ENCODE peak calls at places on chromosomes 1 and 21, in ten cellular contexts. Z, V, X, Y, P, C, R, D, M and L are unnamed samples.

GRCh38 chr1:14742181-14742980 is 143.9 kb downstream of the KAZN start:
- DNase-seq in Z (no peak), V (no peak), X (no peak), Y (no peak), P (no peak), C (peak; percentile 96), R (peak; percentile 62), D (no peak), M (no peak), L (peak; percentile 92)

GRCh38 chr1:183019860-183020259 is 3.4 kb upstream of the LAMC1 start:
- DNase-seq in Z (no peak), V (peak; percentile 70), X (no peak), Y (no peak), P (no peak), C (peak; percentile 65), R (no peak), D (no peak), M (no peak), L (no peak)

GRCh38 chr1:31701137-31701736 is 2.6 kb downstream of the COL16A1 start:
- DNase-seq in Z (peak; percentile 99), V (peak; percentile 77), X (peak; percentile 98), Y (peak; percentile 91), P (peak; percentile 80), C (peak; percentile 96), R (no peak), D (peak; percentile 58), M (no peak), L (peak; percentile 77)

GRCh38 chr1:19229229-19229628 is 19.2 kb upstream of the UBR4 start:
- DNase-seq in Z (no peak), V (no peak), X (no peak), Y (no peak), P (no peak), C (no peak), R (no peak), D (no peak), M (no peak), L (no peak)

GRCh38 chr1:159190441-159190840 is 14.2 kb upstream of the ACKR1 start:
- DNase-seq in Z (no peak), V (no peak), X (no peak), Y (no peak), P (no peak), C (no peak), R (no peak), D (no peak), M (no peak), L (no peak)

GRCh38 chr1:200771625-200772555 is 33.2 kb downstream of the CAMSAP2 start:
- DNase-seq in Z (no peak), V (no peak), X (no peak), Y (no peak), P (no peak), C (peak; percentile 91), R (no peak), D (no peak), M (no peak), L (no peak)

GRCh38 chr21:41091561-41091960 is 76.4 kb upstream of the BACE2 start:
- DNase-seq in Z (no peak), V (no peak), X (no peak), Y (no peak), P (no peak), C (no peak), R (no peak), D (no peak), M (no peak), L (no peak)

GRCh38 chr1:60129916-60130315 is 56.3 kb upstream of the C1orf87 start:
- DNase-seq in Z (no peak), V (no peak), X (no peak), Y (no peak), P (no peak), C (no peak), R (no peak), D (no peak), M (no peak), L (no peak)

DNA sequence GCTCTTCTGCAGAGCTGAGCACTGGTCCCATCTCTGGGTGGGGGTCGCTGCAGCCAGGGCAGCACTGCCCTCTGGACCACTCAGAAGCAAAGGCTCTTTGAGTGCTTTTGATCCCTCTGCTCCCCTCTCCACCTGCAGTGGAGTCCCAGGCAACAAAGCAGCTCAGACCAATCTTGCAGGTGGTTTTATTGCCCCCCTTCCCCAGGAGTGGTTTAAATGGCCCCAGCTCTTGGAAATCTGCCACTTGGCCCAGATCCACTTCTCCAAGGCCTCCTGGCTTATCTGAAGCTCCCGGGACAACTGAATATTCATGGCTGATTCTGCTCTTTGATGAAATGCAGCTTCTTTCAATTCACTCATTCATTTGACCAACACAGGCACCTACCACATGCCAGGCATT is 2.7 kb downstream of the STUM start:
- DNase-seq in Z (no peak), V (no peak), X (no peak), Y (no peak), P (no peak), C (no peak), R (no peak), D (no peak), M (no peak), L (no peak)
- H3K36me3 ChIP-seq in Z (no peaks in the 10 kb centered on the region), V (no peaks in the 10 kb centered on the region), X (no peaks in the 10 kb centered on the region), Y (no peaks in the 10 kb centered on the region), P (no peaks in the 10 kb centered on the region), C (no peaks in the 10 kb centered on the region), R (no peaks in the 10 kb centered on the region), D (no peaks in the 10 kb centered on the region), M (no peaks in the 10 kb centered on the region), L (no peaks in the 10 kb centered on the region)

GRCh38 chr1:21067551-21068227 is 109.0 kb downstream of the EIF4G3 start:
- DNase-seq in Z (no peak), V (no peak), X (no peak), Y (no peak), P (no peak), C (no peak), R (no peak), D (no peak), M (no peak), L (no peak)

GRCh38 chr1:21077085-21077484 is 99.6 kb downstream of the EIF4G3 start:
- DNase-seq in Z (no peak), V (no peak), X (peak; percentile 39), Y (no peak), P (no peak), C (peak; percentile 28), R (no peak), D (no peak), M (no peak), L (no peak)

GRCh38 chr1:21068937-21069336 is 107.8 kb downstream of the EIF4G3 start:
- DNase-seq in Z (no peak), V (no peak), X (no peak), Y (no peak), P (no peak), C (no peak), R (no peak), D (no peak), M (no peak), L (no peak)

GRCh38 chr1:21069549-21069948 is 107.1 kb downstream of the EIF4G3 start:
- DNase-seq in Z (no peak), V (no peak), X (no peak), Y (no peak), P (no peak), C (no peak), R (no peak), D (no peak), M (no peak), L (no peak)

GRCh38 chr1:21072721-21073120 is 104.0 kb downstream of the EIF4G3 start:
- DNase-seq in Z (no peak), V (no peak), X (no peak), Y (no peak), P (no peak), C (no peak), R (no peak), D (no peak), M (no peak), L (no peak)
- TF ChIP-seq CTCF in Z (no peak), V (no peak), X (no peak), Y (no peak), P (no peak), C (no peak), R (no peak), D (no peak), M (no peak), L (no peak)

GRCh38 chr1:115668579-115668978 is 26.8 kb downstream of the VANGL1 start:
- DNase-seq in Z (no peak), V (no peak), X (no peak), Y (no peak), P (peak; percentile 25), C (peak; percentile 60), R (no peak), D (no peak), M (no peak), L (no peak)

GRCh38 chr1:115666206-115666605 is 24.4 kb downstream of the VANGL1 start:
- DNase-seq in Z (no peak), V (no peak), X (no peak), Y (no peak), P (no peak), C (no peak), R (no peak), D (no peak), M (no peak), L (no peak)

GRCh38 chr1:115665746-115666145 is 24.0 kb downstream of the VANGL1 start:
- DNase-seq in Z (no peak), V (no peak), X (no peak), Y (no peak), P (no peak), C (no peak), R (no peak), D (no peak), M (no peak), L (no peak)

GRCh38 chr1:115666702-115667101 is 24.9 kb downstream of the VANGL1 start:
- DNase-seq in Z (no peak), V (peak; percentile 80), X (no peak), Y (no peak), P (no peak), C (no peak), R (no peak), D (no peak), M (no peak), L (no peak)

GRCh38 chr1:115665319-115665718 is 23.5 kb downstream of the VANGL1 start:
- DNase-seq in Z (no peak), V (peak; percentile 48), X (no peak), Y (no peak), P (no peak), C (peak; percentile 96), R (no peak), D (no peak), M (no peak), L (no peak)
- H3K36me3 ChIP-seq in Z (peaks cover 5% of the 10 kb centered on the region), V (peaks cover 75% of the 10 kb centered on the region), X (peaks cover 31% of the 10 kb centered on the region), Y (peaks cover 8% of the 10 kb centered on the region), P (peaks cover 66% of the 10 kb centered on the region), C (peaks cover 63% of the 10 kb centered on the region), R (peaks cover 11% of the 10 kb centered on the region), D (no peaks in the 10 kb centered on the region), M (peaks cover 9% of the 10 kb centered on the region), L (peaks cover 3% of the 10 kb centered on the region)

DNA sequence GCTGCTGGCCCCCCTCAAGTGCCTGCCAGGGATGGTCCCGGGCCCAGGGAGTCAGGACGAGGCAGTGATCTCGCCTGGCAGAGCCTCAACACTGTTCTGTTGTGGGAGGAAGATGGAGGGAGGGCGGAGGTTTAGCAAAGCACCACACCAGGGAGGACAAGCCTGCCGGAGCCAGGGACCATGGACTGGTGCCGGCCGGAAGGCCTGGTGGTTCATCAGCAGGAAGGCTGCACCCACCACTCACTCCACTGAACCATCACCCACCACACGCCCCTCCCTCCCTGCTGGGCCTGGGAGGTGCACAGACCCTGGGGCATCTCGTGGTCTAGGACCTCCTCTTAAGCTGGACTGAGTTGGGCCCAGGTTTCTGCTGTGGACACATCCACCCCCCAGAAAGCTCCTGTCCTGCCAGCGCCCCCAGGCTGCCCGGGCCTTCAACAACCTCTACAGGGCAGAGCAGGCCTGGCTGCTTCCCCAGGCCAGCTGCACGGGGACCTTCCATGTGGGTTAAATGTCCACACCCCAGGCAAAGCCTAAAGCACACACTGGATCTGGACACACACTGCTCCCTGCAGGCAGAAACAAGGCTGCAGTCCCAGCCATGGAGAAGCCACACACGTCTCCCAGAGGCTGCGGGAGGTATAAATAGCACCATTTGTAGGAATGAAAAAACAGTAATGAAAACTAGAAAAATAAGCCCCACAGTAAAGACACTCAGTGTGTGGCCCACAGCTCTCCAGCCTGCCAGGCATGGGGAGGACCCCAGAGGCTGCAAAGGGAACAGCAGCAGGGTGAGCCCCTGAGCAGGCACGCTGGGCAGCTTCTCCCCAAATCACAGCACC is 10.4 kb upstream of the TMEM240 start:
- DNase-seq in Z (no peak), V (no peak), X (no peak), Y (no peak), P (no peak), C (peak; percentile 34), R (no peak), D (no peak), M (no peak), L (no peak)
- TF ChIP-seq CTCF in Z (peak; percentile 17), V (no peak), X (peak; percentile 21), Y (peak; percentile 31), P (peak; percentile 65), C (peak; percentile 67), R (peak; percentile 3), D (no peak), M (peak; percentile 52), L (no peak)